ENCODE peak calls at places on chromosomes 1 and 21, in six cellular contexts. F is uterus; P is colonic mucosa; W is stimulated activated CD4-positive, alpha-beta T cell treated with anti-CD3 and anti-CD28 coated beads, TNF-alpha, amount 100 ng/mL, for 48 hours; G is HEK293T; I is NCI-H1092 treated with DMSO at 0.1 percent for 48 hours. D is an unnamed sample.
A peak's percentile ranks its signal among the peaks of the same experiment; 100 is the strongest.

GRCh38 chr1:105072850-105073249 is 1323.2 kb downstream of the AMY1C start:
- DNase-seq in G (no peak), F (no peak), P (no peak), I (no peak), W (no peak), D (peak; percentile 4)

GRCh38 chr1:210726621-210727020 is 397.9 kb downstream of the HHAT start:
- DNase-seq in F (no peak), I (no peak), P (peak; percentile 37), G (peak; percentile 52), W (peak; percentile 4), D (peak; percentile 19)

GRCh38 chr1:196858811-196859210 is 29.0 kb upstream of the CFHR4 start:
- DNase-seq in G (no peak), F (no peak), W (no peak), I (no peak), P (no peak), D (no peak)

GRCh38 chr1:19353596-19353995 is 41.5 kb downstream of the SLC66A1 start:
- DNase-seq in F (no peak), I (peak; percentile 70), W (no peak), G (no peak), P (no peak), D (no peak)

GRCh38 chr1:241716915-241717651 is 65.0 kb downstream of the WDR64 start:
- DNase-seq in P (no peak), F (no peak), I (no peak), W (peak; percentile 8), G (no peak), D (no peak)

GRCh38 chr21:46443910-46444309 is 14.8 kb upstream of the DIP2A start:
- DNase-seq in F (no peak), I (no peak), G (no peak), P (no peak), W (no peak), D (no peak)

GRCh38 chr1:2594001-2594640 is 7.5 kb downstream of the PRXL2B start:
- DNase-seq in W (no peak), P (peak; percentile 74), G (no peak), F (peak; percentile 52), I (no peak), D (peak; percentile 70)

GRCh38 chr1:17259233-17259873 is 10.5 kb downstream of the PADI3 start:
- DNase-seq in W (no peak), G (no peak), P (no peak), F (no peak), I (no peak), D (no peak)

GRCh38 chr1:1360511-1361169 is 2.3 kb upstream of the MXRA8 start:
- DNase-seq in F (peak; percentile 82), W (no peak), I (no peak), G (no peak), P (peak; percentile 54), D (no peak)

GRCh38 chr1:234540404-234540762 is 61.4 kb upstream of the TARBP1 start:
- DNase-seq in I (no peak), W (no peak), G (no peak), P (no peak), F (peak; percentile 20), D (no peak)

GRCh38 chr1:246012271-246012854 is 494.7 kb downstream of the SMYD3 start:
- DNase-seq in W (no peak), G (peak; percentile 36), F (no peak), I (peak; percentile 49), P (no peak), D (peak; percentile 18)

GRCh38 chr21:15617968-15618367 is 111.8 kb upstream of the USP25 start:
- DNase-seq in P (no peak), G (no peak), W (no peak), I (no peak), F (no peak), D (no peak)

GRCh38 chr1:227883641-227884301 is 64.0 kb downstream of the WNT9A start:
- DNase-seq in P (no peak), F (no peak), G (no peak), W (no peak), I (no peak), D (no peak)

GRCh38 chr1:170804879-170805278 is 130.5 kb upstream of the MROH9 start:
- DNase-seq in P (no peak), W (no peak), G (no peak), F (no peak), I (no peak), D (no peak)

GRCh38 chr1:31152181-31152768 is 86.8 kb upstream of the PUM1 start:
- DNase-seq in I (no peak), F (no peak), P (no peak), W (no peak), G (peak; percentile 57), D (no peak)

GRCh38 chr1:204830671-204831585 is 39.7 kb upstream of the NFASC start:
- DNase-seq in F (no peak), G (no peak), P (no peak), W (no peak), I (peak; percentile 64), D (no peak)

GRCh38 chr1:178513278-178513983 is 522 bp downstream of the TEX35 start:
- DNase-seq in G (no peak), P (peak; percentile 42), W (no peak), I (no peak), F (no peak), D (no peak)

GRCh38 chr1:89812992-89813391 is 7.8 kb upstream of the LRRC8D start:
- DNase-seq in W (no peak), F (peak; percentile 71), I (no peak), G (no peak), P (no peak), D (no peak)

GRCh38 chr1:204858381-204858821 is 12.3 kb upstream of the NFASC start:
- DNase-seq in I (peak; percentile 29), P (no peak), W (no peak), G (no peak), F (no peak), D (no peak)

GRCh38 chr1:232669981-232670763 is 40.2 kb upstream of the SIPA1L2 start:
- DNase-seq in G (peak; percentile 64), I (peak; percentile 18), P (no peak), F (no peak), W (no peak), D (no peak)

GRCh38 chr1:56302878-56303277 is 276.5 kb downstream of the PLPP3 start:
- DNase-seq in F (no peak), P (no peak), I (no peak), G (no peak), W (no peak), D (no peak)

GRCh38 chr1:27527857-27528700 is 38.1 kb upstream of the WASF2 start:
- DNase-seq in W (no peak), P (peak; percentile 87), I (peak; percentile 93), G (no peak), F (peak; percentile 66), D (peak; percentile 85)

GRCh38 chr1:195951313-195951712 is 656.9 kb downstream of the KCNT2 start:
- DNase-seq in P (no peak), I (no peak), W (no peak), G (no peak), F (no peak), D (no peak)

GRCh38 chr1:207815913-207816312 is 64.1 kb downstream of the CD46 start:
- DNase-seq in G (no peak), W (peak; percentile 39), P (no peak), F (no peak), I (no peak), D (no peak)

GRCh38 chr1:22609291-22609690 is 27.1 kb upstream of the C1QA start:
- DNase-seq in I (no peak), W (no peak), G (no peak), F (no peak), P (no peak), D (no peak)

GRCh38 chr21:33588485-33589335 is at the start of gene DONSON:
- DNase-seq in I (peak; percentile 81), W (peak; percentile 69), F (peak; percentile 71), G (peak; percentile 99), P (peak; percentile 92), D (peak; percentile 80)

GRCh38 chr1:237012789-237013383 is 8.6 kb upstream of the MT1HL1 start:
- DNase-seq in G (peak; percentile 76), P (peak; percentile 24), F (peak; percentile 49), W (no peak), I (peak; percentile 78), D (peak; percentile 41)

D was measured in HT-29.